ENCODE peak calls at places on chromosomes 16 and 17, in nine cellular contexts. Z is NCI-H1417, X is HL-60, A is HTR-8/SVneo, E is AG04450, K is amniotic stem cell, M is ovary, Q is GDM1, T is T-helper 2 cell. S is an unnamed sample.

GRCh38 chr16:53091508-53092211 is 36.9 kb downstream of the CHD9 start:
- DNase-seq in Z (peak; percentile 77), X (peak; percentile 79), A (no peak), E (peak; percentile 71), K (peak; percentile 76), M (no peak), Q (peak; percentile 10), T (no peak), S (peak; percentile 98)

GRCh38 chr17:72906306-72906705 is 186.2 kb downstream of the SLC39A11 start:
- DNase-seq in Z (no peak), X (no peak), A (no peak), E (no peak), K (no peak), M (no peak), Q (no peak), T (no peak), S (no peak)

GRCh38 chr17:50763716-50764450 is 3.4 kb downstream of the ANKRD40CL start:
- DNase-seq in Z (peak; percentile 7), X (no peak), A (no peak), E (no peak), K (no peak), M (no peak), Q (no peak), T (no peak), S (no peak)

GRCh38 chr17:50348522-50349240 is 2.8 kb downstream of the XYLT2 start:
- DNase-seq in Z (no peak), X (no peak), A (peak; percentile 51), E (no peak), K (peak; percentile 10), M (peak; percentile 28), Q (no peak), T (no peak), S (no peak)

GRCh38 chr16:9820481-9821246 is 361.6 kb downstream of the GRIN2A start:
- DNase-seq in Z (no peak), X (no peak), A (no peak), E (no peak), K (no peak), M (no peak), Q (no peak), T (no peak), S (no peak)

GRCh38 chr16:82059161-82059982 is 24.3 kb downstream of the HSD17B2 start:
- DNase-seq in Z (no peak), X (no peak), A (no peak), E (no peak), K (no peak), M (no peak), Q (no peak), T (no peak), S (peak; percentile 66)

GRCh38 chr17:69246726-69247375 is 18.2 kb upstream of the ABCA10 start:
- DNase-seq in Z (peak; percentile 53), X (no peak), A (peak; percentile 41), E (no peak), K (peak; percentile 57), M (no peak), Q (no peak), T (no peak), S (peak; percentile 42)

GRCh38 chr17:33551075-33551474 is 258.0 kb upstream of the ASIC2 start:
- DNase-seq in Z (no peak), X (no peak), A (no peak), E (no peak), K (no peak), M (no peak), Q (no peak), T (no peak), S (no peak)

GRCh38 chr17:4836221-4836620 is 3.1 kb downstream of the MINK1 start:
- DNase-seq in Z (no peak), X (no peak), A (no peak), E (no peak), K (no peak), M (no peak), Q (no peak), T (no peak), S (no peak)

GRCh38 chr17:61406871-61407210 is 7.2 kb downstream of the TBX2 start:
- DNase-seq in Z (no peak), X (no peak), A (no peak), E (no peak), K (no peak), M (no peak), Q (no peak), T (no peak), S (no peak)

GRCh38 chr16:89119161-89119621 is 25.5 kb downstream of the ACSF3 start:
- DNase-seq in Z (peak; percentile 61), X (no peak), A (no peak), E (no peak), K (no peak), M (no peak), Q (peak; percentile 46), T (no peak), S (no peak)

GRCh38 chr17:73278465-73279453 is 17.1 kb upstream of the CPSF4L start:
- DNase-seq in Z (peak; percentile 94), X (no peak), A (no peak), E (no peak), K (no peak), M (peak; percentile 77), Q (no peak), T (no peak), S (no peak)

GRCh38 chr17:82507631-82508175 is 11.8 kb upstream of the FOXK2 start:
- DNase-seq in Z (no peak), X (no peak), A (no peak), E (no peak), K (no peak), M (no peak), Q (no peak), T (no peak), S (peak; percentile 82)

GRCh38 chr17:68184816-68185436 is 62.9 kb upstream of the AMZ2 start:
- DNase-seq in Z (no peak), X (no peak), A (no peak), E (no peak), K (no peak), M (no peak), Q (no peak), T (no peak), S (no peak)

GRCh38 chr16:5333991-5334390 is 236.4 kb upstream of the EEF2KMT start:
- DNase-seq in Z (no peak), X (no peak), A (no peak), E (no peak), K (no peak), M (no peak), Q (no peak), T (no peak), S (no peak)